ENCODE peak calls at places on chromosomes 16 and 17, in four cellular contexts. U, C, V and E are unnamed samples.

GRCh38 chr17:50466371-50467113 is 2.1 kb downstream of the CHAD start:
- DNase-seq in V (no peak), C (no peak), U (no peak), E (no peak)

GRCh38 chr17:63949576-63950250 is 17.6 kb upstream of the CD79B start:
- DNase-seq in V (no peak), U (no peak), C (no peak), E (no peak)

GRCh38 chr16:23072084-23072599 is 77.1 kb downstream of the USP31 start:
- DNase-seq in U (no peak), V (peak), C (no peak), E (no peak)

GRCh38 chr16:3841729-3842508 is 38.6 kb downstream of the CREBBP start:
- DNase-seq in V (no peak), U (no peak), C (no peak), E (peak)

GRCh38 chr17:19724501-19725420 is 8.4 kb upstream of the SLC47A2 start:
- DNase-seq in V (no peak), U (no peak), C (no peak), E (peak)

GRCh38 chr17:32310927-32311568 is 30.9 kb downstream of the C17orf75 start:
- DNase-seq in V (no peak), C (no peak), U (no peak), E (no peak)

GRCh38 chr17:54754560-54754959 is 146.1 kb upstream of the TOM1L1 start:
- DNase-seq in V (peak), C (no peak), U (peak), E (no peak)

GRCh38 chr17:82767041-82767754 is 15.3 kb downstream of the TBCD start:
- DNase-seq in C (no peak), U (no peak), V (peak), E (peak)

GRCh38 chr17:2106308-2106707 is 51.4 kb downstream of the HIC1 start:
- DNase-seq in C (no peak), V (no peak), U (no peak), E (no peak)

GRCh38 chr17:28196637-28197036 is 122.4 kb upstream of the TMEM97 start:
- DNase-seq in C (no peak), U (no peak), V (no peak), E (peak)

GRCh38 chr17:60371818-60372510 is 20.0 kb downstream of the USP32 start:
- DNase-seq in C (no peak), V (no peak), U (no peak), E (peak)

GRCh38 chr16:73396556-73396955 is 348.6 kb upstream of the ZFHX3 start:
- DNase-seq in U (no peak), V (no peak), C (no peak), E (peak)

DNA sequence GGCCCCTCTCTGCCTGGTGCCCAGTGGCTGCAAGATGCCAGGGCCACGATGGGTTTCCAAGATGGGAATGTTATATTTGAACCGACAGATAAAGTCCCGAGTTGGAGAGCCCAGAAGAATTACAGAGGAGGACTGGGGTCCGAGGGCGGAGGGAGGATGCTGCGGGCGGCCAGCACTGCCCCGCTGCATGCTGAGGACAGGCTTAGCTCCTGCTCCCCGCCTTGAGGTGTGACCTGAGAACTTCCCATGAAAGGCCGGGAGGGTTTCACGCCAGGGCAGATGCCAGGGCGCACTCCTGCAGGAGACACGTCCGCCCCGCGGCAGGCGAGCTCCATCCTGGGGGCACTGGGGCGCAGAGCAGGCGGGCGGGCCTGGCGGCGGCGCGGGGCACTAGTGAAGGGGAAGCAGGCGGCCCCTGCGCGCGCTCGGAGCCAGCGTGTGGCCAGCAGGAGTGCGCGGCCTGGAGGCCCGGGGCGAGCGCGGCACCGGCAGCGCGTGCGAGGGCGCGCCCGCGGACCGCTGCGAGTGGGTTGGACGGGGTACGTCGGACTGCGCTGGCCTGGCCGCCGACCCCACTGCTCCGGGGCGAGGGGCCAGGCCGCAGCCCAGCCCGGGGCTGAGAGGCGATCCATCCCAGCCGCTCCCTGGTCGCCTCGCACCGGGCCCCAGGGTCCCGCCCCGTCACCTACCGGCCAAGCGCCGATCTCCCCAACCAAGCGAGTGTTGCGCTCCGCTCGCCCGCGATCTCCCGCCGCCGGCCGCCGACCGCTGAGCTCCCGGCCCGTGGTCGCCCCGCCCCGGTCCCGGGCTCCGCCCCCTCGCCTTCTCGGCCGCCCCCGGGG is at the start of gene MAP3K14:
- DNase-seq in V (peak), C (no peak), U (no peak), E (peak)
- TF ChIP-seq REST in V (peak), C (peak), U (no peak), E (no peak)

DNA sequence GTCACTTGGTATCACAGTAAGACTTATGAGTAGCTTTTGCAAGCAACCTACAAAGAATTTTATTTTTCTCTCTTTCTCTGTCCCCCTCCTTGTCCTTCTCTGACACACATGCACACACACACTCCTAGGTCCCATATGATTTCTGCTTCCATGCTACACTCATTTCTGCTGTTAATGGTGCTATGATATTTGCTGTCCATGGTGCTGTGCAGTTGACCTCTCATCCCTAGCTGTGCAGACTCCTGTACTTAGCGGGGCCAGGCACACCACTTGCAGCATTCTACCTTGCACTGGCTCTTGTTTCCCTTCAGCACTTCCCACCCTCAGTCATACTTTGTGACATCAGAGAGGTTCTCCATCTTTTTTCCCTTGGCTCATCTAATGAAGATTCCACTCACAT is 158.9 kb upstream of the CNTNAP4 start:
- DNase-seq in C (no peak), V (no peak), U (no peak), E (no peak)
- TF ChIP-seq REST in C (no peak), V (peak), U (no peak), E (peak)

GRCh38 chr17:78892062-78892456 is 10.9 kb downstream of the CEP295NL start:
- DNase-seq in C (no peak), U (no peak), V (no peak), E (no peak)
- TF ChIP-seq REST in C (no peak), U (no peak), V (no peak), E (no peak)

GRCh38 chr16:19521471-19522368 is at the start of gene GDE1:
- DNase-seq in V (peak), U (peak), C (peak), E (peak)
- TF ChIP-seq REST in V (no peak), U (no peak), C (no peak), E (no peak)

DNA sequence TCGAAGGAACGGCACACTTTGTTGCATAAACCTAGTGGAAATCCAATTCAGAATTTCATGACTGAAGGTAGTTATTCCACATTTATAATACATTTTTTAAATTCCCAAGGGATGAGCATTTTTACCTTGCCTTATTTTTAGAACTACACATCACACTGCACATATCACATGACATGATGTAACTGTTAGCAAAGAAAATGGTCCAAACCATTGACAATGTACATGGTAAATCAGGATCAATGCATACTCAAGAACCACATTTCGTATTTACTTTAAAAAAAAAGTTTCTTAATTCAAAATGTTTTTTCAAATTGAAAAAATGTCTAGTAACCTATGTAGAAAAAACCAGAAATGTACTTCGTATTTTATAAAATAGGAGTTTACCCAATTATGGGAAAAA is 2.5 kb downstream of the KANSL1 start:
- DNase-seq in V (no peak), C (no peak), U (no peak), E (no peak)
- TF ChIP-seq REST in V (no peak), C (no peak), U (no peak), E (no peak)

GRCh38 chr16:48115299-48115698 is 40.5 kb downstream of the ABCC12 start:
- DNase-seq in U (no peak), C (no peak), V (no peak), E (no peak)

GRCh38 chr16:48110982-48111381 is 44.8 kb downstream of the ABCC12 start:
- DNase-seq in C (no peak), V (no peak), U (no peak), E (no peak)

GRCh38 chr16:48114410-48114809 is 41.4 kb downstream of the ABCC12 start:
- DNase-seq in U (no peak), C (no peak), V (no peak), E (no peak)

GRCh38 chr16:48113471-48113870 is 42.3 kb downstream of the ABCC12 start:
- DNase-seq in C (no peak), U (no peak), V (peak), E (no peak)

DNA sequence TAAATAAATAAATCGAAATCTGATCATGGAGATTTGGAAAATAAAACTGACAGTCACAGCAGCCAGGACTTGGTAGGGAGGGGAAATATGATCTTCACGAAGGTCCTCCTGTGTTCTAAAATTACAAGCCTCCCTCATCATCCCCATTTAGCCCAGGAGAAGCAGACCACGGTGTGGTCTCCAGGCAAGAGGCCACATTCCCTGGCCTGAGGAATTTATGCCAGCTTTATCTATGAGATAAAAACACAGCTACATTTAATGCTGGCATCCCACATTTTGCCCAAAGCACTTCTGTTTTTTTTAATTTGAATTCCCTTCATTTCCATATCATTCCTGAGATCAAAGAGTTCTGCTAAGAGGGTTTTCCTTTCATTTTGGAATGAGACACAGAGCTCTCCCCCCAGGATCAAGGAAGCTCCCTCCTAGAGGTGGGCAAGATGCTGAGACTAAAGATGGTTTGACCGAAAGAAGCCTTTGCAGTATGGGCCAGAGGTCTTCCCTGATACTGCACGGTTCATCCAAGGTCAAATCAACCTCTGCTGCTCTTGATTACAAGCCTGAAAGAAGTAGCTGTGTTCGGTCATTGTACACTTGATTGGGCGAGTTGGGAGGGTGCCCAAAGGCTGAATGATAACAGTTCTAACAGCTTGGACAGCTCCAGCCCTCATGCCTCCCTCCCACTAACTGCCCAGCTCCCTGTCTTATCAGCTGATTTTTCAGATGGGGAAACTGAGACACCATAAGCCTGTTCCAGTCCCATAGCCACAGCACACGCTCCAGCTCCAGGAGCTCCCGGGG is 43.0 kb downstream of the ABCC12 start:
- DNase-seq in U (no peak), C (no peak), V (no peak), E (no peak)
- TF ChIP-seq REST in U (no peak), C (no peak), V (no peak), E (no peak)

GRCh38 chr16:30447512-30448226 is 2.0 kb upstream of the SEPHS2 start:
- DNase-seq in C (no peak), V (no peak), U (no peak), E (no peak)
- TF ChIP-seq REST in C (no peak), V (no peak), U (no peak), E (no peak)

GRCh38 chr16:85052536-85052935 is 24.9 kb downstream of the KIAA0513 start:
- DNase-seq in V (no peak), C (no peak), U (no peak), E (no peak)
- TF ChIP-seq REST in V (no peak), C (no peak), U (no peak), E (no peak)

GRCh38 chr16:19805459-19806160 is 79.0 kb downstream of the GPRC5B start:
- DNase-seq in V (no peak), U (no peak), C (no peak), E (no peak)
- TF ChIP-seq REST in V (no peak), U (no peak), C (no peak), E (no peak)